ENCODE peak calls at places on chromosomes 7 and 10, in six cellular contexts. One of them, this sample, is unnamed.

GRCh38 chr10:102452672-102453340 is 1.5 kb upstream of the C10orf95 start:
- DNase-seq in H9: no peak
- DNase-seq in WTC11: no peak
- DNase-seq in fibroblast of pulmonary artery: peak; percentile 55
- DNase-seq in HT1080: peak; percentile 69
- DNase-seq in CD4-positive, alpha-beta memory T cell: no peak
- DNase-seq in this sample: no peak

GRCh38 chr7:148535227-148535626 is 55.3 kb upstream of the C7orf33 start:
- DNase-seq in WTC11: no peak
- DNase-seq in HT1080: peak; percentile 36
- DNase-seq in H9: no peak
- DNase-seq in CD4-positive, alpha-beta memory T cell: no peak
- DNase-seq in fibroblast of pulmonary artery: peak; percentile 17
- DNase-seq in this sample: no peak

GRCh38 chr10:126738001-126738400 is 67.5 kb upstream of the C10orf90 start:
- DNase-seq in HT1080: no peak
- DNase-seq in fibroblast of pulmonary artery: no peak
- DNase-seq in CD4-positive, alpha-beta memory T cell: no peak
- DNase-seq in WTC11: no peak
- DNase-seq in H9: no peak
- DNase-seq in this sample: no peak

GRCh38 chr7:26648429-26649015 is 215.9 kb downstream of the SKAP2 start:
- DNase-seq in fibroblast of pulmonary artery: peak; percentile 36
- DNase-seq in H9: no peak
- DNase-seq in HT1080: peak; percentile 72
- DNase-seq in CD4-positive, alpha-beta memory T cell: no peak
- DNase-seq in WTC11: no peak
- DNase-seq in this sample: no peak

GRCh38 chr10:96511044-96511945 is 2.4 kb downstream of the TLL2 start:
- DNase-seq in CD4-positive, alpha-beta memory T cell: no peak
- DNase-seq in HT1080: no peak
- DNase-seq in fibroblast of pulmonary artery: peak; percentile 25
- DNase-seq in WTC11: peak; percentile 80
- DNase-seq in H9: peak; percentile 86
- DNase-seq in this sample: no peak

GRCh38 chr10:127872871-127873600 is 19.7 kb downstream of the CLRN3 start:
- DNase-seq in H9: no peak
- DNase-seq in WTC11: no peak
- DNase-seq in HT1080: no peak
- DNase-seq in CD4-positive, alpha-beta memory T cell: no peak
- DNase-seq in fibroblast of pulmonary artery: peak; percentile 11
- DNase-seq in this sample: no peak

GRCh38 chr10:46557319-46558140 is 1.1 kb upstream of the GPRIN2 start:
- DNase-seq in WTC11: peak; percentile 65
- DNase-seq in fibroblast of pulmonary artery: no peak
- DNase-seq in CD4-positive, alpha-beta memory T cell: no peak
- DNase-seq in H9: peak; percentile 74
- DNase-seq in HT1080: no peak
- DNase-seq in this sample: no peak

GRCh38 chr10:129766611-129767550 is 197.2 kb downstream of the EBF3 start:
- DNase-seq in H9: peak; percentile 29
- DNase-seq in WTC11: peak; percentile 14
- DNase-seq in HT1080: no peak
- DNase-seq in CD4-positive, alpha-beta memory T cell: no peak
- DNase-seq in fibroblast of pulmonary artery: no peak
- DNase-seq in this sample: no peak

GRCh38 chr7:150996289-150997074 is 5.7 kb downstream of the NOS3 start:
- DNase-seq in CD4-positive, alpha-beta memory T cell: no peak
- DNase-seq in HT1080: no peak
- DNase-seq in H9: peak; percentile 48
- DNase-seq in fibroblast of pulmonary artery: no peak
- DNase-seq in WTC11: no peak
- DNase-seq in this sample: no peak

GRCh38 chr10:131975796-131976195 is 5.9 kb downstream of the BNIP3 start:
- DNase-seq in CD4-positive, alpha-beta memory T cell: no peak
- DNase-seq in H9: no peak
- DNase-seq in HT1080: no peak
- DNase-seq in WTC11: no peak
- DNase-seq in fibroblast of pulmonary artery: no peak
- DNase-seq in this sample: no peak

GRCh38 chr10:10727812-10728211 is 289.9 kb upstream of the CELF2 start:
- DNase-seq in CD4-positive, alpha-beta memory T cell: no peak
- DNase-seq in H9: no peak
- DNase-seq in HT1080: no peak
- DNase-seq in WTC11: no peak
- DNase-seq in fibroblast of pulmonary artery: no peak
- DNase-seq in this sample: no peak

GRCh38 chr10:117346574-117346973 is 28.7 kb downstream of the PDZD8 start:
- DNase-seq in HT1080: no peak
- DNase-seq in WTC11: peak; percentile 86
- DNase-seq in CD4-positive, alpha-beta memory T cell: no peak
- DNase-seq in H9: peak; percentile 96
- DNase-seq in fibroblast of pulmonary artery: no peak
- DNase-seq in this sample: no peak

GRCh38 chr7:152052772-152053171 is 27.3 kb downstream of the GALNT11 start:
- DNase-seq in WTC11: no peak
- DNase-seq in HT1080: no peak
- DNase-seq in H9: no peak
- DNase-seq in CD4-positive, alpha-beta memory T cell: no peak
- DNase-seq in fibroblast of pulmonary artery: no peak
- DNase-seq in this sample: no peak

GRCh38 chr7:159167139-159167538 is 22.5 kb upstream of the VIPR2 start:
- DNase-seq in H9: no peak
- DNase-seq in HT1080: no peak
- DNase-seq in fibroblast of pulmonary artery: no peak
- DNase-seq in CD4-positive, alpha-beta memory T cell: no peak
- DNase-seq in WTC11: no peak
- DNase-seq in this sample: no peak

GRCh38 chr7:132295198-132295597 is 281.1 kb downstream of the PLXNA4 start:
- DNase-seq in CD4-positive, alpha-beta memory T cell: no peak
- DNase-seq in HT1080: peak; percentile 39
- DNase-seq in H9: no peak
- DNase-seq in WTC11: no peak
- DNase-seq in fibroblast of pulmonary artery: no peak
- DNase-seq in this sample: no peak

GRCh38 chr10:132130286-132131265 is 56.2 kb upstream of the DPYSL4 start:
- DNase-seq in WTC11: no peak
- DNase-seq in fibroblast of pulmonary artery: no peak
- DNase-seq in HT1080: no peak
- DNase-seq in H9: no peak
- DNase-seq in CD4-positive, alpha-beta memory T cell: no peak
- DNase-seq in this sample: no peak

GRCh38 chr10:103197177-103197576 is 4.1 kb upstream of the NT5C2 start:
- DNase-seq in HT1080: peak; percentile 91
- DNase-seq in H9: no peak
- DNase-seq in CD4-positive, alpha-beta memory T cell: no peak
- DNase-seq in fibroblast of pulmonary artery: peak; percentile 76
- DNase-seq in WTC11: no peak
- DNase-seq in this sample: no peak

GRCh38 chr10:75165684-75166622 is 44.6 kb upstream of the VDAC2 start:
- DNase-seq in CD4-positive, alpha-beta memory T cell: peak; percentile 35
- DNase-seq in fibroblast of pulmonary artery: peak; percentile 51
- DNase-seq in HT1080: peak; percentile 67
- DNase-seq in H9: no peak
- DNase-seq in WTC11: no peak
- DNase-seq in this sample: no peak

GRCh38 chr10:116669832-116670644 is 49.3 kb downstream of the PNLIPRP2 start:
- DNase-seq in HT1080: no peak
- DNase-seq in CD4-positive, alpha-beta memory T cell: no peak
- DNase-seq in H9: peak; percentile 97
- DNase-seq in WTC11: peak; percentile 83
- DNase-seq in fibroblast of pulmonary artery: no peak
- DNase-seq in this sample: no peak

GRCh38 chr10:119006451-119007210 is 22.9 kb upstream of the NANOS1 start:
- DNase-seq in HT1080: peak; percentile 95
- DNase-seq in WTC11: no peak
- DNase-seq in CD4-positive, alpha-beta memory T cell: no peak
- DNase-seq in H9: no peak
- DNase-seq in fibroblast of pulmonary artery: peak; percentile 96
- DNase-seq in this sample: no peak

GRCh38 chr7:135179321-135179925 is 8.9 kb upstream of the CYREN start:
- DNase-seq in CD4-positive, alpha-beta memory T cell: no peak
- DNase-seq in HT1080: no peak
- DNase-seq in H9: no peak
- DNase-seq in WTC11: no peak
- DNase-seq in fibroblast of pulmonary artery: no peak
- DNase-seq in this sample: no peak

GRCh38 chr10:32865170-32865569 is 92.9 kb downstream of the ITGB1 start:
- DNase-seq in H9: no peak
- DNase-seq in WTC11: no peak
- DNase-seq in fibroblast of pulmonary artery: no peak
- DNase-seq in CD4-positive, alpha-beta memory T cell: no peak
- DNase-seq in HT1080: no peak
- DNase-seq in this sample: no peak

GRCh38 chr7:139915864-139916716 is 87.0 kb downstream of the TBXAS1 start:
- DNase-seq in WTC11: no peak
- DNase-seq in HT1080: peak; percentile 99
- DNase-seq in fibroblast of pulmonary artery: peak; percentile 98
- DNase-seq in CD4-positive, alpha-beta memory T cell: peak; percentile 11
- DNase-seq in H9: no peak
- DNase-seq in this sample: no peak

GRCh38 chr10:53997953-53998352 is 803.1 kb downstream of the PCDH15 start:
- DNase-seq in HT1080: no peak
- DNase-seq in H9: no peak
- DNase-seq in fibroblast of pulmonary artery: no peak
- DNase-seq in WTC11: no peak
- DNase-seq in CD4-positive, alpha-beta memory T cell: no peak
- DNase-seq in this sample: no peak

GRCh38 chr7:3493499-3493898 is 192.4 kb downstream of the SDK1 start:
- DNase-seq in H9: no peak
- DNase-seq in CD4-positive, alpha-beta memory T cell: no peak
- DNase-seq in HT1080: peak; percentile 64
- DNase-seq in WTC11: no peak
- DNase-seq in fibroblast of pulmonary artery: peak; percentile 72
- DNase-seq in this sample: no peak

GRCh38 chr7:44201813-44202212 is 1.0 kb downstream of the YKT6 start:
- DNase-seq in H9: no peak
- DNase-seq in fibroblast of pulmonary artery: no peak
- DNase-seq in HT1080: no peak
- DNase-seq in CD4-positive, alpha-beta memory T cell: no peak
- DNase-seq in WTC11: no peak
- DNase-seq in this sample: no peak

GRCh38 chr10:90998733-90999511 is 78.0 kb upstream of the ANKRD1 start:
- DNase-seq in H9: no peak
- DNase-seq in WTC11: no peak
- DNase-seq in CD4-positive, alpha-beta memory T cell: no peak
- DNase-seq in HT1080: no peak
- DNase-seq in fibroblast of pulmonary artery: no peak
- DNase-seq in this sample: no peak

GRCh38 chr7:79504607-79505389 is 51.3 kb upstream of the MAGI2 start:
- DNase-seq in WTC11: no peak
- DNase-seq in fibroblast of pulmonary artery: peak; percentile 21
- DNase-seq in HT1080: peak; percentile 20
- DNase-seq in H9: peak; percentile 30
- DNase-seq in CD4-positive, alpha-beta memory T cell: no peak
- DNase-seq in this sample: no peak

GRCh38 chr10:107653832-107654287 is 489.4 kb upstream of the SORCS1 start:
- DNase-seq in HT1080: peak; percentile 62
- DNase-seq in WTC11: no peak
- DNase-seq in CD4-positive, alpha-beta memory T cell: no peak
- DNase-seq in H9: no peak
- DNase-seq in fibroblast of pulmonary artery: peak; percentile 71
- DNase-seq in this sample: no peak

GRCh38 chr7:97751566-97751965 is 19.7 kb downstream of the TAC1 start:
- DNase-seq in CD4-positive, alpha-beta memory T cell: no peak
- DNase-seq in fibroblast of pulmonary artery: no peak
- DNase-seq in WTC11: no peak
- DNase-seq in HT1080: no peak
- DNase-seq in H9: no peak
- DNase-seq in this sample: no peak

GRCh38 chr7:7438851-7439250 is 96.8 kb downstream of the COL28A1 start:
- DNase-seq in fibroblast of pulmonary artery: peak; percentile 87
- DNase-seq in H9: no peak
- DNase-seq in WTC11: no peak
- DNase-seq in HT1080: peak; percentile 94
- DNase-seq in CD4-positive, alpha-beta memory T cell: no peak
- DNase-seq in this sample: no peak

GRCh38 chr10:60089095-60089494 is 182.7 kb upstream of the CCDC6 start:
- DNase-seq in fibroblast of pulmonary artery: peak; percentile 27
- DNase-seq in WTC11: no peak
- DNase-seq in CD4-positive, alpha-beta memory T cell: no peak
- DNase-seq in H9: no peak
- DNase-seq in HT1080: peak; percentile 22
- DNase-seq in this sample: no peak

GRCh38 chr7:44110724-44111635 is 6.8 kb downstream of the AEBP1 start:
- DNase-seq in H9: no peak
- DNase-seq in HT1080: no peak
- DNase-seq in fibroblast of pulmonary artery: no peak
- DNase-seq in CD4-positive, alpha-beta memory T cell: no peak
- DNase-seq in WTC11: no peak
- DNase-seq in this sample: no peak

GRCh38 chr10:114073787-114074186 is 30.1 kb downstream of the ADRB1 start:
- DNase-seq in fibroblast of pulmonary artery: no peak
- DNase-seq in CD4-positive, alpha-beta memory T cell: peak; percentile 9
- DNase-seq in H9: no peak
- DNase-seq in WTC11: no peak
- DNase-seq in HT1080: no peak
- DNase-seq in this sample: no peak

GRCh38 chr7:22481726-22482125 is 18.3 kb downstream of the STEAP1B start:
- DNase-seq in CD4-positive, alpha-beta memory T cell: no peak
- DNase-seq in HT1080: peak; percentile 24
- DNase-seq in WTC11: no peak
- DNase-seq in fibroblast of pulmonary artery: no peak
- DNase-seq in H9: no peak
- DNase-seq in this sample: no peak

GRCh38 chr10:97888641-97889262 is 39.1 kb downstream of the GOLGA7B start:
- DNase-seq in WTC11: no peak
- DNase-seq in CD4-positive, alpha-beta memory T cell: no peak
- DNase-seq in HT1080: peak; percentile 61
- DNase-seq in fibroblast of pulmonary artery: peak; percentile 4
- DNase-seq in H9: peak; percentile 90
- DNase-seq in this sample: no peak